ENCODE peak calls at places on chromosomes 2 and 18, in seven cellular contexts. X is AG09309, J is BJ, N is cardiac muscle cell, Q is neural crest cell, B is endodermal cell, Z is fibroblast of lung. M is an unnamed sample.

GRCh38 chr2:200993097-200993496 is 29.6 kb upstream of the ORC2 start:
- DNase-seq in X (peak; percentile 41), B (no peak), N (peak; percentile 47), J (no peak), Z (peak; percentile 9), Q (no peak), M (no peak)

GRCh38 chr2:168697668-168698121 is 104.7 kb upstream of the NOSTRIN start:
- DNase-seq in Z (peak; percentile 51), B (peak; percentile 57), Q (no peak), X (no peak), J (no peak), N (no peak), M (no peak)

GRCh38 chr2:215002500-215002899 is 135.9 kb downstream of the ABCA12 start:
- DNase-seq in Q (peak; percentile 20), N (peak; percentile 73), J (no peak), Z (peak; percentile 44), X (peak; percentile 7), B (no peak), M (no peak)

GRCh38 chr2:60495226-60495625 is 58.2 kb downstream of the BCL11A start:
- DNase-seq in Z (no peak), Q (no peak), B (no peak), J (no peak), N (no peak), X (no peak), M (no peak)

GRCh38 chr2:224160917-224161316 is 121.8 kb upstream of the SERPINE2 start:
- DNase-seq in B (no peak), Q (no peak), J (no peak), X (no peak), Z (peak; percentile 69), N (peak; percentile 70), M (no peak)

GRCh38 chr2:96926791-96927190 is 56.9 kb upstream of the SEMA4C start:
- DNase-seq in Q (no peak), J (no peak), X (no peak), N (no peak), B (no peak), Z (no peak), M (no peak)

GRCh38 chr2:32715981-32716380 is 88.1 kb downstream of the TTC27 start:
- DNase-seq in X (no peak), J (no peak), N (no peak), B (no peak), Q (no peak), Z (peak; percentile 63), M (no peak)

GRCh38 chr2:25617948-25618646 is 55.3 kb downstream of the DTNB start:
- DNase-seq in J (peak; percentile 36), X (peak; percentile 28), B (no peak), Z (peak; percentile 94), N (peak; percentile 83), Q (no peak), M (no peak)

GRCh38 chr2:18067980-18068379 is 189.5 kb downstream of the KCNS3 start:
- DNase-seq in Q (no peak), X (no peak), N (no peak), Z (no peak), J (no peak), B (peak; percentile 70), M (no peak)

GRCh38 chr2:53911434-53912189 is 51.8 kb upstream of the GPR75 start:
- DNase-seq in Q (no peak), N (no peak), X (no peak), B (no peak), J (no peak), Z (peak; percentile 3), M (no peak)

GRCh38 chr2:240893363-240893828 is 2.6 kb downstream of the MAB21L4 start:
- DNase-seq in X (no peak), J (no peak), B (peak; percentile 90), N (peak; percentile 51), Q (no peak), Z (peak; percentile 60), M (peak; percentile 67)

GRCh38 chr18:908631-909621 is 4.3 kb downstream of the ADCYAP1 start:
- DNase-seq in X (no peak), Z (no peak), B (peak; percentile 62), N (no peak), J (no peak), Q (no peak), M (no peak)

GRCh38 chr2:230160112-230160660 is 59.6 kb downstream of the SP110 start:
- DNase-seq in Z (peak; percentile 11), X (no peak), B (peak; percentile 87), N (peak; percentile 62), J (no peak), Q (peak; percentile 59), M (peak; percentile 53)

GRCh38 chr2:100235098-100235497 is 87.2 kb downstream of the LONRF2 start:
- DNase-seq in Z (no peak), N (no peak), B (peak; percentile 62), X (no peak), Q (no peak), J (no peak), M (no peak)

GRCh38 chr18:44742126-44742525 is 61.4 kb downstream of the SETBP1 start:
- DNase-seq in Z (no peak), B (no peak), X (no peak), N (no peak), J (no peak), Q (no peak), M (no peak)

GRCh38 chr2:161971532-161971931 is 102.5 kb downstream of the DPP4 start:
- DNase-seq in J (no peak), N (no peak), Z (no peak), Q (no peak), B (no peak), X (no peak), M (no peak)

GRCh38 chr2:128301501-128301966 is 17.1 kb downstream of the HS6ST1 start:
- DNase-seq in N (peak; percentile 93), J (peak; percentile 96), Q (no peak), X (peak; percentile 94), Z (peak; percentile 98), B (no peak), M (no peak)

GRCh38 chr2:138103156-138103555 is 138.9 kb downstream of the HNMT start:
- DNase-seq in N (no peak), J (no peak), Z (no peak), Q (no peak), B (no peak), X (no peak), M (no peak)

GRCh38 chr2:238418196-238418998 is 8.3 kb upstream of the ASB1 start:
- DNase-seq in B (no peak), Z (peak; percentile 42), Q (no peak), X (no peak), J (no peak), N (no peak), M (no peak)

GRCh38 chr18:52422985-52423601 is 83.1 kb downstream of the DCC start:
- DNase-seq in B (no peak), X (no peak), J (no peak), N (no peak), Z (no peak), Q (no peak), M (no peak)

GRCh38 chr2:96869824-96870630 is at the start of gene SEMA4C:
- DNase-seq in Z (peak; percentile 44), B (peak; percentile 84), N (peak; percentile 50), X (no peak), J (no peak), Q (peak; percentile 45), M (no peak)

GRCh38 chr18:10455726-10456453 is 1.5 kb downstream of the APCDD1 start:
- DNase-seq in B (peak; percentile 64), N (no peak), X (no peak), Q (no peak), J (no peak), Z (no peak), M (no peak)

GRCh38 chr2:237057893-237058300 is 27.8 kb upstream of the COPS8 start:
- DNase-seq in Z (no peak), Q (no peak), J (no peak), N (no peak), B (no peak), X (no peak), M (no peak)

DNA sequence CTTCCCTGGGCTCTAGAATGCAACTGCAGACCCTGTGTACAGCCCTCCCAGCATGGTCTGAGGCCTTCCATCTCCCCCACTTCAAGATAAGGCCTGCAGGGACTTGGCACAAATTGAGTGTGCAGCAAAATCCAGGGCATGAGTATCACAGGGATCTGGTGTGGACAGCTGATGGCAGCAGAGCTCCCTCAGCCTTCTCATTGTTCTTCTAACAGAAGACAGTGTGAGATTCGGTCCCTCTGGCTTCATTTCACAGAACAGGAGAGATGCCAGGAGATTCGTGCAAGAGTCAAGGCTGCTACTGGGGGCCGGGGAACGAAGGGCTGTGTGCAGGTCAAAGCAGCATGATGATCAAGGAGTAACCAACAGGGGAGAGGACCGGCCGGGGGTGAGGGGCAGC is 85.8 kb downstream of the UXS1 start:
- DNase-seq in X (no peak), Z (peak; percentile 20), N (peak; percentile 68), Q (no peak), J (no peak), B (no peak), M (no peak)
- TF ChIP-seq CTCF in X (peak; percentile 46), Z (peak; percentile 57), N (peak; percentile 55), Q (no peak), J (peak; percentile 57), B (peak; percentile 48), M (peak; percentile 28)

GRCh38 chr18:78580835-78581339 is 398.7 kb upstream of the SALL3 start:
- DNase-seq in Q (no peak), X (no peak), B (no peak), J (no peak), N (no peak), Z (no peak), M (no peak)
- TF ChIP-seq CTCF in Q (no peak), X (no peak), B (peak; percentile 55), J (no peak), N (no peak), Z (no peak), M (no peak)

GRCh38 chr18:2096581-2096980 is 474.7 kb downstream of the METTL4 start:
- DNase-seq in N (no peak), B (no peak), J (no peak), Z (peak; percentile 12), X (no peak), Q (no peak), M (no peak)
- TF ChIP-seq CTCF in N (no peak), B (no peak), J (no peak), Z (no peak), X (no peak), Q (no peak), M (no peak)

GRCh38 chr2:43078301-43078700 is 148.1 kb downstream of the ZFP36L2 start:
- DNase-seq in N (no peak), Q (no peak), B (no peak), X (no peak), Z (no peak), J (no peak), M (no peak)
- TF ChIP-seq CTCF in N (no peak), Q (no peak), B (no peak), X (no peak), Z (no peak), J (no peak), M (no peak)

M was measured in D721Med.